ENCODE peak calls at places on chromosomes 6 and 20, in seven cellular contexts. L is memory B cell; C is stimulated activated CD4-positive, alpha-beta T cell treated with anti-CD3 and anti-CD28 coated beads, Interleukin-4, amount 100 ng/mL, for 48 hours; Y is mammary epithelial cell; J is HCEC 1CT; G is hippocampal formation; X is stimulated activated naive B cell treated with anti-CD40 and anti-IgM and Interleukin-4, amounts not matched to agents 10 μg/mL and 1 μg/mL and 100 μg/mL, for 72 hours. Q is an unnamed sample.
A peak's percentile ranks its signal among the peaks of the same experiment; 100 is the strongest.

GRCh38 chr20:435558-435957 is 26.8 kb downstream of the TBC1D20 start:
- DNase-seq in L (no peak), C (no peak), Y (no peak), J (no peak), G (no peak), X (no peak), Q (no peak)

GRCh38 chr20:50169329-50169823 is 15.9 kb upstream of the PEDS1 start:
- DNase-seq in L (peak; percentile 82), C (peak; percentile 66), Y (peak; percentile 66), J (peak; percentile 68), G (peak; percentile 44), X (peak; percentile 56), Q (peak; percentile 82)

GRCh38 chr6:29667158-29667557 is 10.3 kb downstream of the MOG start:
- DNase-seq in L (no peak), C (no peak), Y (no peak), J (no peak), G (no peak), X (no peak), Q (no peak)

GRCh38 chr6:138765896-138766487 is 7.6 kb upstream of the CCDC28A start:
- DNase-seq in L (peak; percentile 19), C (no peak), Y (peak; percentile 20), J (peak; percentile 47), G (peak; percentile 62), X (no peak), Q (no peak)

GRCh38 chr6:34679552-34680255 is 16.9 kb downstream of the ILRUN start:
- DNase-seq in L (no peak), C (no peak), Y (no peak), J (peak; percentile 60), G (no peak), X (no peak), Q (no peak)

GRCh38 chr6:111642463-111643158 is 36.9 kb upstream of the TRAF3IP2 start:
- DNase-seq in L (no peak), C (no peak), Y (peak; percentile 65), J (peak; percentile 74), G (peak; percentile 38), X (peak; percentile 15), Q (peak; percentile 79)

GRCh38 chr20:15613530-15613929 is 959.7 kb downstream of the KIF16B start:
- DNase-seq in L (no peak), C (no peak), Y (no peak), J (no peak), G (no peak), X (no peak), Q (peak; percentile 65)

GRCh38 chr20:10094566-10095173 is 59.9 kb downstream of the ANKEF1 start:
- DNase-seq in L (no peak), C (no peak), Y (no peak), J (no peak), G (no peak), X (no peak), Q (no peak)

GRCh38 chr6:137709424-137710281 is 157.4 kb upstream of the TNFAIP3 start:
- DNase-seq in L (no peak), C (peak; percentile 48), Y (peak; percentile 95), J (peak; percentile 56), G (no peak), X (no peak), Q (no peak)

GRCh38 chr6:116996842-116997241 is 119.8 kb downstream of the RFX6 start:
- DNase-seq in L (no peak), C (no peak), Y (no peak), J (no peak), G (no peak), X (no peak), Q (no peak)

GRCh38 chr6:56642366-56643261 is at the start of gene DST:
- DNase-seq in L (no peak), C (no peak), Y (peak; percentile 96), J (peak; percentile 89), G (no peak), X (no peak), Q (no peak)

GRCh38 chr6:7747433-7747832 is 21.5 kb downstream of the BMP6 start:
- DNase-seq in L (no peak), C (no peak), Y (no peak), J (no peak), G (no peak), X (no peak), Q (no peak)

GRCh38 chr6:9583946-9584345 is 830.9 kb downstream of the TFAP2A start:
- DNase-seq in L (no peak), C (no peak), Y (peak; percentile 6), J (peak; percentile 12), G (no peak), X (no peak), Q (no peak)

GRCh38 chr6:112595201-112595600 is 248.1 kb downstream of the RFPL4B start:
- DNase-seq in L (no peak), C (no peak), Y (no peak), J (no peak), G (no peak), X (no peak), Q (no peak)

GRCh38 chr20:46111028-46111835 is 6.9 kb upstream of the CD40 start:
- DNase-seq in L (peak; percentile 56), C (peak; percentile 38), Y (no peak), J (no peak), G (peak; percentile 18), X (peak; percentile 71), Q (no peak)

Q was measured in left lobe of liver.